ENCODE peak calls at places on chromosome 14, in eight cellular contexts. One of them, this sample, is unnamed.
A peak's percentile ranks its signal among the peaks of the same experiment; 100 is the strongest.

GRCh38 chr14:79100578-79100977 is 930.4 kb downstream of the NRXN3 start:
- DNase-seq in H9: no peak
- DNase-seq in heart right ventricle: no peak
- DNase-seq in cardiac muscle cell: no peak
- DNase-seq in RWPE1: no peak
- DNase-seq in substantia nigra: no peak
- DNase-seq in GM23338: no peak
- DNase-seq in transverse colon: no peak
- DNase-seq in this sample: no peak

GRCh38 chr14:59328410-59328809 is 136.8 kb downstream of the GPR135 start:
- DNase-seq in GM23338: no peak
- DNase-seq in H9: no peak
- DNase-seq in cardiac muscle cell: no peak
- DNase-seq in substantia nigra: no peak
- DNase-seq in RWPE1: no peak
- DNase-seq in heart right ventricle: no peak
- DNase-seq in transverse colon: no peak
- DNase-seq in this sample: no peak

GRCh38 chr14:99564256-99564902 is 39.6 kb downstream of the CCDC85C start:
- DNase-seq in cardiac muscle cell: peak; percentile 82
- DNase-seq in H9: no peak
- DNase-seq in substantia nigra: no peak
- DNase-seq in RWPE1: no peak
- DNase-seq in transverse colon: no peak
- DNase-seq in heart right ventricle: peak; percentile 89
- DNase-seq in GM23338: no peak
- DNase-seq in this sample: peak; percentile 40

GRCh38 chr14:23578560-23579310 is at the start of gene JPH4:
- DNase-seq in cardiac muscle cell: no peak
- DNase-seq in GM23338: peak; percentile 79
- DNase-seq in transverse colon: no peak
- DNase-seq in substantia nigra: no peak
- DNase-seq in RWPE1: no peak
- DNase-seq in H9: peak; percentile 68
- DNase-seq in heart right ventricle: no peak
- DNase-seq in this sample: no peak

GRCh38 chr14:94041551-94042346 is 15.6 kb downstream of the OTUB2 start:
- DNase-seq in transverse colon: no peak
- DNase-seq in H9: no peak
- DNase-seq in heart right ventricle: peak; percentile 36
- DNase-seq in GM23338: no peak
- DNase-seq in RWPE1: no peak
- DNase-seq in cardiac muscle cell: peak; percentile 42
- DNase-seq in substantia nigra: no peak
- DNase-seq in this sample: no peak

GRCh38 chr14:74682169-74682952 is 30.5 kb downstream of the AREL1 start:
- DNase-seq in RWPE1: no peak
- DNase-seq in cardiac muscle cell: no peak
- DNase-seq in GM23338: peak; percentile 3
- DNase-seq in transverse colon: no peak
- DNase-seq in substantia nigra: peak; percentile 23
- DNase-seq in H9: no peak
- DNase-seq in heart right ventricle: no peak
- DNase-seq in this sample: no peak

GRCh38 chr14:77376380-77376770 is 519 bp downstream of the TMED8 start:
- DNase-seq in GM23338: peak; percentile 49
- DNase-seq in transverse colon: peak; percentile 26
- DNase-seq in RWPE1: no peak
- DNase-seq in H9: peak; percentile 41
- DNase-seq in heart right ventricle: peak; percentile 8
- DNase-seq in cardiac muscle cell: no peak
- DNase-seq in substantia nigra: no peak
- DNase-seq in this sample: peak; percentile 9

GRCh38 chr14:81434230-81434629 is 34.1 kb upstream of the STON2 start:
- DNase-seq in H9: no peak
- DNase-seq in substantia nigra: no peak
- DNase-seq in RWPE1: no peak
- DNase-seq in cardiac muscle cell: no peak
- DNase-seq in GM23338: no peak
- DNase-seq in heart right ventricle: no peak
- DNase-seq in transverse colon: no peak
- DNase-seq in this sample: no peak

GRCh38 chr14:42532194-42532593 is 925.5 kb downstream of the LRFN5 start:
- DNase-seq in substantia nigra: no peak
- DNase-seq in H9: no peak
- DNase-seq in cardiac muscle cell: no peak
- DNase-seq in heart right ventricle: no peak
- DNase-seq in transverse colon: no peak
- DNase-seq in RWPE1: no peak
- DNase-seq in GM23338: no peak
- DNase-seq in this sample: no peak

DNA sequence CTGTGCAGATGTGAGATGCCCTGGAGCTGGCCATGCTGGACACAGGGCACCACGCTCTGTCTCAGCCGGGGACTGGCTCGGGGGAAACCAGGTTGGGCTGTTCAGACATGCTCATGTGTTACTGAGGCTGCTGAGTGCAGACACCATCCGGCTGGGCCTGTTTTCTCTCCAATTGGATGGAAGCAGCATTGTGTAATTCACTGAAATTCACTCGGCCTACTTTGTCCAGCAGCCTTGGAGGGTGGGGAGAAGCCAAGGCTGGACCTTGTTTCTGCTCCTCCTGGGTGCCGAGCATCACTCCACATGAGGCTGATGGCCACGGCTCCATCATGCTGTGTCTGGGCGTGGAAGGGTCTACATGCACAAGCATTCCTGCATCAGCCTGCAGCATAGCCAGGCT is 130.7 kb downstream of the SMOC1 start:
- DNase-seq in H9: no peak
- DNase-seq in RWPE1: peak; percentile 30
- DNase-seq in cardiac muscle cell: no peak
- DNase-seq in transverse colon: no peak
- DNase-seq in substantia nigra: no peak
- DNase-seq in GM23338: no peak
- DNase-seq in heart right ventricle: no peak
- DNase-seq in this sample: no peak
- H3K27ac ChIP-seq in H9: no peak overlapping the region
- H3K27ac ChIP-seq in RWPE1: no peak overlapping the region
- H3K27ac ChIP-seq in cardiac muscle cell: no peak overlapping the region
- H3K27ac ChIP-seq in transverse colon: no peak overlapping the region
- H3K27ac ChIP-seq in substantia nigra: no peak overlapping the region
- H3K27ac ChIP-seq in GM23338: no peak overlapping the region
- H3K27ac ChIP-seq in heart right ventricle: no peak overlapping the region
- H3K27ac ChIP-seq in this sample: no peak overlapping the region

DNA sequence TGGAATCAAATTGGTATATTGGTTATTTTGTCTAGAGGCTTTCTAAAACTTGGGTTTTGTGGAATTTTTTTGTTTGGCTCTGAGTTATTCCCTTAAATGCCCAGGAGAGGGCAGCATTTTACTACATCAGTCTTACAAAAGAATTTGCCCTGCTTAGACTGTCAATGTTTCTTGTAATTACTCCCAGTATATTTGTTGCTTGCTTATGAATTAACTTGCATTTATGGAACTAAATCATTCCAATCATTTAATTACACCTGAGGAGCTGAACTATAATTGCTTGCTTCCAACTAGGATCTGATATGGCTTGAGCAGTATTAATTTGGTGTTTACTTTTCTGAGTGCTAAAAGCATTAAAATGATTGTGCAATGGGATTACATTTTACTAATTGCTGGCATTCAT is 48.7 kb downstream of the MIPOL1 start:
- DNase-seq in cardiac muscle cell: peak; percentile 53
- DNase-seq in substantia nigra: no peak
- DNase-seq in heart right ventricle: no peak
- DNase-seq in H9: no peak
- DNase-seq in transverse colon: no peak
- DNase-seq in GM23338: peak; percentile 74
- DNase-seq in RWPE1: peak; percentile 41
- DNase-seq in this sample: no peak
- H3K27ac ChIP-seq in cardiac muscle cell: no peak overlapping the region
- H3K27ac ChIP-seq in substantia nigra: no peak overlapping the region
- H3K27ac ChIP-seq in heart right ventricle: no peak overlapping the region
- H3K27ac ChIP-seq in H9: no peak overlapping the region
- H3K27ac ChIP-seq in transverse colon: no peak overlapping the region
- H3K27ac ChIP-seq in GM23338: no peak overlapping the region
- H3K27ac ChIP-seq in RWPE1: no peak overlapping the region
- H3K27ac ChIP-seq in this sample: no peak overlapping the region

DNA sequence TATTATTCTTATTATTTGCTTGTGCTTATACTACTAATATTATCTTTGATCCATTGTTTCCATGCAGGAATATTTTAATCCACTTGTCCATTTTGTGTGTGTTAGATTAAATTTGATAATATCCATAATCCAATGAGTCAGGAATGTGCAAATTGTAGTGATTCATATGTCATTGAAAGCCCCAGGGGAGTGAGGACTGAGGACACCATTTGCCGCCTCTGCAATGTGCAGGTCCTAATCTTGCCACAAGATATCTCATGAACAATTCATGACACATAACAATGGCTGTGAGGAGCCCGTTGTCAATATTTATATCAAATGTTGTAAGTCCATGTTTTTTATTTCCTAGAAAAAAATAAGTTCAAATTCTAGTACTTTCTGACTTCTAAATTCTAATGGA is 250.5 kb downstream of the ZFP36L1 start:
- DNase-seq in RWPE1: no peak
- DNase-seq in H9: no peak
- DNase-seq in cardiac muscle cell: no peak
- DNase-seq in heart right ventricle: no peak
- DNase-seq in GM23338: no peak
- DNase-seq in transverse colon: no peak
- DNase-seq in substantia nigra: no peak
- DNase-seq in this sample: no peak
- H3K27ac ChIP-seq in RWPE1: no peak overlapping the region
- H3K27ac ChIP-seq in H9: no peak overlapping the region
- H3K27ac ChIP-seq in cardiac muscle cell: no peak overlapping the region
- H3K27ac ChIP-seq in heart right ventricle: no peak overlapping the region
- H3K27ac ChIP-seq in GM23338: no peak overlapping the region
- H3K27ac ChIP-seq in transverse colon: peak overlapping the region; percentile 91
- H3K27ac ChIP-seq in substantia nigra: no peak overlapping the region
- H3K27ac ChIP-seq in this sample: peak overlapping the region; percentile 94

DNA sequence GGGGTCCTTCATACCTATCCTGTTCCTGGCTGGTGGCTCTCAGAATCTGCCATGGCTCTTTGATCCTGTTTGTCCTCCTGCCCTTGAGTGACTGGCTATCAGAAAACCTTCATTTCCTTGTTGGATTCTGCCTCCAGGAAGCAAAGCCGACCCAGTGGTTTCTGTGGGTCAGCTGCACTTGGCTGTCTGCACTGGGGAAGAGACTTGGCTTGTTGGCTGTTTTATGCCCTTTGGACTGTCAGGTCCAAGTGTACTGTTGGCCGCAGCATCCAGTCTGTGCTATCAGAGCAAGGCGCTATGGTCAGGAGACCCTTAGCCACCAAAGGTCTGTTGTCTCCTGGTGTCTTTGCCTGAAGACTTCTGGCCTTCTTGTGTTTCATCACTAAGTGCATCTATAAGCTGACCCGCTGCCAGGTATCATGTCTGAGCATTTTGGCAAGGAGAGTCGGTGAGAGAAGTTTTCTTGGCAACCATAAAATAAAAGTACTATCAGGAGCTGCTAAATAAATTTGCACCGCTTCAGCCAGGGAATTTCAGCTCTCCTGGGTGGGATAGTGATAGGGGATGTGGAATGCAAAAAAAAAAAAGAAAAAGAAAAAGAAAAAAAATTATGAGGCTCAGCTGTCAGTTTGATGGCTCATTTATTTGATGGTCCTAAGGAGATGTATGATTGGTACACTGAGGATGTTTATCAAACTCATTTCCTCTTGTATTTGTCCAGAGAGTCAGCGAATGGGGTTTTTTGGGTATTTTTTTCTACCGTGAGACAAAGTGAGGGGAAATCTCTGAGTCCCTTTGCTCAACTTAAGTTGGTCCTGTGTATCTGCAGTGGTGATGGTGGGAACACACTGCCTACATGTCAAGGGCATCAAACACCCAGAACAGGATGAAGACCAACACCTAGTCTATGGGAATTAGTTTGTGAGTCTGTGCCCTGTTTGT is 177.2 kb upstream of the HIF1A start:
- DNase-seq in substantia nigra: no peak
- DNase-seq in GM23338: no peak
- DNase-seq in RWPE1: no peak
- DNase-seq in heart right ventricle: no peak
- DNase-seq in cardiac muscle cell: no peak
- DNase-seq in transverse colon: peak; percentile 60
- DNase-seq in H9: no peak
- DNase-seq in this sample: no peak
- H3K27ac ChIP-seq in substantia nigra: no peak overlapping the region
- H3K27ac ChIP-seq in GM23338: no peak overlapping the region
- H3K27ac ChIP-seq in RWPE1: peak overlapping the region; percentile 55
- H3K27ac ChIP-seq in heart right ventricle: peak overlapping the region; percentile 60
- H3K27ac ChIP-seq in cardiac muscle cell: no peak overlapping the region
- H3K27ac ChIP-seq in transverse colon: peak overlapping the region; percentile 50
- H3K27ac ChIP-seq in H9: no peak overlapping the region
- H3K27ac ChIP-seq in this sample: no peak overlapping the region

DNA sequence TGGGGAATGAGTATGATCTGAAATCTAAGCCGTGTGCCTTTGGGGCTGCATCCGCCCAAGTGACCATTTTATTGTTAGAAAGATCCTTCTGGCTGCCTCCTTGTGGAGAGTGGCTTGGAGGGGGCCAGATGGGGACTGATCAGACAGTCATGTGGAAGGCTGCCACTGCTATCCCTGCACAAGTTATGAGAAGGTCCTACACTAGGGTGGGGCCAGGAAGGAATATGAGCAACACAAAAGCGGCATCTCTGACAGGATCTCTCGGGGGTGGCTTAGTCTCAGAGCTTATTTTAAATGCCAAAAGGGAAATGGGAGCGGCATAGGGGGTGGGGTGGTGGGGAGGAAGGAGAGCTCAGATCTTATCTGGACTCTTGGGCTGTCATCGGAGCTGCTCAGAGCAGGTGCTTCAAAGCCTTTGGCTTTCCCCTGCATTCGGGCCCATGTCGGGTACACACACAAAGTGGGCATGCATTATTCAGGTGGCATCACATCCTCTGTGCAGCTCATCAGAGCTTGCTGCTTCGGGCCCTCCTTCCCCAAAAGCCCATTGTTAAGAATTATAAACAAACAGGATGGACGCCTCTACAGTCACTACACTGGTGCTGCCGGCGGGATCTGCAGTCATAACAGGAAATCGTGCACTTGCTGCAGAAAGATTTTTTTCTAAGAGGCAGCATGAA is 805.4 kb downstream of the VRK1 start:
- DNase-seq in transverse colon: peak; percentile 29
- DNase-seq in substantia nigra: no peak
- DNase-seq in RWPE1: no peak
- DNase-seq in heart right ventricle: peak; percentile 3
- DNase-seq in cardiac muscle cell: no peak
- DNase-seq in GM23338: no peak
- DNase-seq in H9: no peak
- DNase-seq in this sample: no peak
- H3K27ac ChIP-seq in transverse colon: no peak overlapping the region
- H3K27ac ChIP-seq in substantia nigra: no peak overlapping the region
- H3K27ac ChIP-seq in RWPE1: no peak overlapping the region
- H3K27ac ChIP-seq in heart right ventricle: no peak overlapping the region
- H3K27ac ChIP-seq in cardiac muscle cell: no peak overlapping the region
- H3K27ac ChIP-seq in GM23338: no peak overlapping the region
- H3K27ac ChIP-seq in H9: no peak overlapping the region
- H3K27ac ChIP-seq in this sample: peak overlapping the region; percentile 34